ENCODE peak calls at places on chromosomes 4 and X, in five cellular contexts. Z is caudate nucleus, F is Peyer's patch, D is body of pancreas, H is activated T-cell treated with anti-CD3 and anti-CD28 coated beads for 48 hours. C is an unnamed sample.

GRCh38 chrX:36626898-36627297 is 381.3 kb upstream of the FAM47C start:
- DNase-seq in F (no peak), Z (no peak), H (no peak), D (no peak), C (no peak)

GRCh38 chr4:53004497-53005148 is 142.5 kb downstream of the RASL11B start:
- DNase-seq in H (no peak), D (no peak), F (no peak), Z (no peak), C (no peak)

GRCh38 chr4:15303052-15303641 is 124.7 kb upstream of the C1QTNF7 start:
- DNase-seq in D (peak), Z (no peak), F (no peak), H (no peak), C (peak)

GRCh38 chr4:126306152-126306869 is 991.6 kb downstream of the FAT4 start:
- DNase-seq in Z (no peak), F (no peak), H (no peak), D (no peak), C (no peak)

GRCh38 chr4:138374947-138375346 is 132.8 kb upstream of the SLC7A11 start:
- DNase-seq in H (no peak), D (no peak), F (no peak), Z (no peak), C (no peak)

GRCh38 chrX:17464196-17464595 is 89.2 kb downstream of the NHS start:
- DNase-seq in D (no peak), Z (no peak), H (no peak), F (no peak), C (no peak)

GRCh38 chr4:137755033-137755471 is 222.8 kb upstream of the PCDH18 start:
- DNase-seq in Z (no peak), D (no peak), H (no peak), F (no peak), C (no peak)

GRCh38 chr4:53653484-53654053 is 62.3 kb upstream of the LNX1 start:
- DNase-seq in Z (no peak), H (no peak), D (peak), F (peak), C (no peak)

GRCh38 chr4:28788929-28789490 is 1928.4 kb downstream of the STIM2 start:
- DNase-seq in Z (no peak), H (no peak), D (no peak), F (no peak), C (no peak)